ENCODE peak calls at places on chromosomes 7 and 10, in nine cellular contexts. W is lung, Y is psoas muscle, U is MCF 10A, E is lung microvascular endothelial cell, T is GM20000, N is cardiac muscle cell, G is ACHN, F is A549. M is an unnamed sample.

GRCh38 chr7:76358053-76358477 is 726 bp downstream of the YWHAG start:
- DNase-seq in W (peak; percentile 68), Y (peak; percentile 73), U (peak; percentile 51), E (peak; percentile 52), T (peak; percentile 45), N (no peak), G (peak; percentile 65), F (peak; percentile 44), M (no peak)

GRCh38 chr10:101767600-101767945 is 8.3 kb downstream of the FGF8 start:
- DNase-seq in W (no peak), Y (no peak), U (no peak), E (no peak), T (no peak), N (no peak), G (no peak), F (no peak), M (no peak)

GRCh38 chr10:75967491-75967890 is 536.1 kb downstream of the LRMDA start:
- DNase-seq in W (no peak), Y (no peak), U (no peak), E (no peak), T (no peak), N (no peak), G (no peak), F (no peak), M (no peak)

GRCh38 chr7:79619216-79619615 is 165.7 kb upstream of the MAGI2 start:
- DNase-seq in W (no peak), Y (no peak), U (no peak), E (no peak), T (no peak), N (no peak), G (no peak), F (no peak), M (no peak)

GRCh38 chr7:158378978-158379377 is 208.6 kb downstream of the PTPRN2 start:
- DNase-seq in W (no peak), Y (no peak), U (no peak), E (no peak), T (no peak), N (no peak), G (no peak), F (no peak), M (no peak)

GRCh38 chr7:99943641-99944507 is 14.5 kb upstream of the GJC3 start:
- DNase-seq in W (no peak), Y (no peak), U (no peak), E (no peak), T (no peak), N (no peak), G (no peak), F (no peak), M (no peak)

GRCh38 chr10:68327889-68328786 is 3.7 kb upstream of the HNRNPH3 start:
- DNase-seq in W (no peak), Y (no peak), U (peak; percentile 65), E (peak; percentile 8), T (no peak), N (no peak), G (peak; percentile 76), F (peak; percentile 62), M (peak; percentile 70)

GRCh38 chr10:29254123-29255046 is 34.5 kb upstream of the LYZL1 start:
- DNase-seq in W (no peak), Y (no peak), U (no peak), E (no peak), T (peak; percentile 35), N (peak; percentile 94), G (no peak), F (peak; percentile 17), M (no peak)

GRCh38 chr7:132979524-132979923 is 102.4 kb downstream of the CHCHD3 start:
- DNase-seq in W (no peak), Y (no peak), U (no peak), E (no peak), T (no peak), N (no peak), G (no peak), F (no peak), M (no peak)

GRCh38 chr7:158033196-158033595 is 554.4 kb downstream of the PTPRN2 start:
- DNase-seq in W (no peak), Y (no peak), U (no peak), E (no peak), T (no peak), N (no peak), G (no peak), F (no peak), M (no peak)

GRCh38 chr7:55538538-55538937 is 33.8 kb downstream of the VOPP1 start:
- DNase-seq in W (no peak), Y (no peak), U (peak; percentile 81), E (peak; percentile 51), T (no peak), N (no peak), G (no peak), F (no peak), M (peak; percentile 87)